ENCODE peak calls at places on chromosomes 12 and 14, in ten cellular contexts. H is lower leg skin; F is ACHN; K is islet precursor cell; Q is putamen; B is H9; G is kidney glomerular epithelial cell; I is effector memory CD8-positive, alpha-beta T cell; J is DMS 273 treated with DMSO at 0.1 percent for 48 hours; P is NCI-H1048. U is an unnamed sample.

GRCh38 chr14:101062611-101063010 is 159.1 kb upstream of the RTL1 start:
- DNase-seq in K (no peak), I (no peak), B (no peak), F (no peak), P (no peak), G (no peak), H (no peak), Q (no peak), J (no peak), U (no peak)

GRCh38 chr14:59236195-59236594 is 47.7 kb downstream of the DAAM1 start:
- DNase-seq in Q (no peak), K (no peak), H (no peak), P (no peak), B (no peak), G (no peak), I (no peak), F (no peak), J (no peak), U (no peak)

GRCh38 chr12:126202138-126202537 is 1136.9 kb downstream of the AACS start:
- DNase-seq in P (no peak), B (no peak), G (no peak), I (no peak), J (no peak), Q (no peak), F (no peak), H (no peak), K (no peak), U (no peak)

GRCh38 chr12:49066120-49066519 is 3.7 kb downstream of the RHEBL1 start:
- DNase-seq in F (no peak), G (no peak), Q (no peak), H (no peak), P (no peak), I (no peak), K (no peak), J (no peak), B (no peak), U (no peak)

GRCh38 chr12:38931461-38931860 is 26.1 kb upstream of the CPNE8 start:
- DNase-seq in G (no peak), Q (no peak), I (no peak), B (no peak), J (no peak), P (no peak), K (no peak), F (no peak), H (no peak), U (no peak)

GRCh38 chr12:25976289-25976688 is 17.8 kb downstream of the RASSF8 start:
- DNase-seq in I (no peak), G (no peak), H (no peak), K (no peak), J (no peak), B (no peak), F (peak; percentile 97), Q (no peak), P (no peak), U (no peak)

GRCh38 chr12:108457006-108457733 is 57.9 kb upstream of the FICD start:
- DNase-seq in K (peak; percentile 80), Q (peak; percentile 49), F (peak; percentile 77), I (peak; percentile 11), P (no peak), H (no peak), G (peak; percentile 31), J (peak; percentile 10), B (peak; percentile 70), U (peak; percentile 62)

GRCh38 chr14:28813810-28814209 is 47.2 kb downstream of the FOXG1 start:
- DNase-seq in B (no peak), F (no peak), I (no peak), G (no peak), K (no peak), P (no peak), H (no peak), Q (no peak), J (no peak), U (no peak)

GRCh38 chr14:59510957-59511356 is 26.6 kb downstream of the JKAMP start:
- DNase-seq in F (no peak), J (no peak), Q (no peak), P (no peak), G (no peak), K (no peak), H (no peak), I (no peak), B (no peak), U (no peak)

U was measured in HT-29.